ENCODE peak calls at places on chromosomes 12 and 14, in four cellular contexts. E is GM12878, W is K562, P is HepG2. M is an unnamed sample.

GRCh38 chr14:68767248-68767645 is 25.6 kb downstream of the ZFP36L1 start:
- DNase-seq in E (no peak), W (peak), P (no peak), M (no peak)

GRCh38 chr14:72793154-72793725 is 100.7 kb downstream of the DPF3 start:
- DNase-seq in E (no peak), W (no peak), P (no peak), M (no peak)

GRCh38 chr12:14326699-14327098 is 38.8 kb upstream of the ATF7IP start:
- DNase-seq in E (no peak), W (no peak), P (no peak), M (no peak)

GRCh38 chr14:26522985-26523384 is 74.8 kb downstream of the NOVA1 start:
- DNase-seq in E (no peak), W (no peak), P (no peak), M (no peak)

GRCh38 chr14:34211732-34212131 is 250.3 kb downstream of the SPTSSA start:
- DNase-seq in E (peak), W (no peak), P (no peak), M (no peak)

GRCh38 chr14:64569108-64570045 is 19.6 kb downstream of the PPP1R36 start:
- DNase-seq in E (no peak), W (no peak), P (peak), M (peak)

GRCh38 chr12:127340381-127340780 is 926.6 kb upstream of the TMEM132C start:
- DNase-seq in E (no peak), W (no peak), P (no peak), M (no peak)

GRCh38 chr12:91355150-91356006 is 172.8 kb upstream of the DCN start:
- DNase-seq in E (peak), W (peak), P (peak), M (peak)

GRCh38 chr14:76203086-76204001 is 51.6 kb downstream of the GPATCH2L start:
- DNase-seq in E (peak), W (no peak), P (no peak), M (peak)

GRCh38 chr14:74898694-74899093 is 17.0 kb downstream of the DLST start:
- DNase-seq in E (no peak), W (no peak), P (peak), M (no peak)

GRCh38 chr12:113171543-113171942 is 13.7 kb downstream of the DDX54 start:
- DNase-seq in E (no peak), W (no peak), P (no peak), M (no peak)

GRCh38 chr12:124461851-124462623 is 105.4 kb downstream of the NCOR2 start:
- DNase-seq in E (no peak), W (no peak), P (no peak), M (no peak)

GRCh38 chr12:85779768-85780167 is 56.4 kb downstream of the RASSF9 start:
- DNase-seq in E (no peak), W (no peak), P (no peak), M (no peak)

GRCh38 chr12:54381136-54381535 is 3.4 kb downstream of the ZNF385A start:
- DNase-seq in E (no peak), W (no peak), P (no peak), M (no peak)

GRCh38 chr12:107126688-107127481 is 33.5 kb upstream of the CRY1 start:
- DNase-seq in E (no peak), W (no peak), P (no peak), M (no peak)

GRCh38 chr12:14393736-14394135 is 28.3 kb downstream of the ATF7IP start:
- DNase-seq in E (no peak), W (no peak), P (no peak), M (no peak)

GRCh38 chr12:32163596-32163995 is 56.9 kb downstream of the BICD1 start:
- DNase-seq in E (no peak), W (no peak), P (no peak), M (no peak)

GRCh38 chr14:89911018-89911919 is 43.3 kb downstream of the EFCAB11 start:
- DNase-seq in E (no peak), W (no peak), P (peak), M (peak)
- TF ChIP-seq USF2 in E (no peak), W (no peak), P (no peak), M (no peak)

DNA sequence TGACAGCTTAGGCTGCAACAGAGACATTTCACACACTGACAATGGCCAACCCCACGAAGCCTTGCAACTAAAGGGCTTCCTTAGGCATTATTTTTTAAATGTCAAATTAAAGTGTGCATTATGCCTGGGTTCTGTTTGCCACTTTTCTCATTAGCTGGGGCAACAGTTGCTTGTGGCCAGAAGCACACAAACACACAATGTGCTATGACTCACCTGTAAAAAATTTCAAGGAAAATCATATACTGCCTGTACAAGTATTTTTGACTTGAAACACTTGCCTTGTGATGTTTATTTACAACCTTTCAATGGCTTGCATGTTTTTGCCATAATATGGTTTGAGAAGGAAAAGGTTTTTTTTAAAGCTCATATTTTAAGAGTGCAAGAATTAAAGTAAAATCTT is 1.9 kb downstream of the NTN4 start:
- DNase-seq in E (no peak), W (no peak), P (no peak), M (no peak)
- TF ChIP-seq MYC in E (no peak), W (no peak), P (no peak), M (no peak)

GRCh38 chr12:45575823-45576448 is 153.6 kb upstream of the ARID2 start:
- DNase-seq in E (peak), W (no peak), P (no peak), M (no peak)
- TF ChIP-seq USF2 in E (no peak), W (no peak), P (no peak), M (no peak)

GRCh38 chr12:93376436-93377251 is 1.1 kb upstream of the NUDT4 start:
- DNase-seq in E (no peak), W (peak), P (peak), M (peak)
- TF ChIP-seq MYC in E (no peak), W (no peak), P (no peak), M (no peak)

GRCh38 chr14:45253070-45253753 is at the start of gene MIS18BP1:
- DNase-seq in E (peak), W (peak), P (peak), M (peak)

GRCh38 chr14:45253754-45254300 is 825 bp upstream of the MIS18BP1 start:
- DNase-seq in E (no peak), W (no peak), P (no peak), M (peak)

GRCh38 chr14:45249847-45250575 is 3.0 kb downstream of the MIS18BP1 start:
- DNase-seq in E (no peak), W (peak), P (peak), M (no peak)

GRCh38 chr14:45252356-45253069 is 489 bp downstream of the MIS18BP1 start:
- DNase-seq in E (no peak), W (peak), P (no peak), M (no peak)

GRCh38 chr14:45251912-45252311 is 1.1 kb downstream of the MIS18BP1 start:
- DNase-seq in E (peak), W (peak), P (peak), M (no peak)
- TF ChIP-seq USF2 in E (no peak), W (no peak), P (no peak), M (no peak)

GRCh38 chr14:53982546-53982945 is 25.9 kb upstream of the BMP4 start:
- DNase-seq in E (no peak), W (no peak), P (peak), M (no peak)

GRCh38 chr14:53979141-53979673 is 22.6 kb upstream of the BMP4 start:
- DNase-seq in E (no peak), W (no peak), P (peak), M (peak)

GRCh38 chr14:53978194-53978593 is 21.6 kb upstream of the BMP4 start:
- DNase-seq in E (no peak), W (no peak), P (no peak), M (no peak)

GRCh38 chr14:53983112-53983511 is 26.5 kb upstream of the BMP4 start:
- DNase-seq in E (no peak), W (no peak), P (no peak), M (no peak)

GRCh38 chr14:53979747-53980642 is 23.4 kb upstream of the BMP4 start:
- DNase-seq in E (no peak), W (no peak), P (peak), M (peak)
- TF ChIP-seq MYC in E (no peak), W (no peak), P (peak), M (no peak)

GRCh38 chr12:92943482-92944250 is 14.6 kb upstream of the EEA1 start:
- DNase-seq in E (no peak), W (peak), P (peak), M (no peak)
- TF ChIP-seq USF2 in E (no peak), W (no peak), P (no peak), M (no peak)

DNA sequence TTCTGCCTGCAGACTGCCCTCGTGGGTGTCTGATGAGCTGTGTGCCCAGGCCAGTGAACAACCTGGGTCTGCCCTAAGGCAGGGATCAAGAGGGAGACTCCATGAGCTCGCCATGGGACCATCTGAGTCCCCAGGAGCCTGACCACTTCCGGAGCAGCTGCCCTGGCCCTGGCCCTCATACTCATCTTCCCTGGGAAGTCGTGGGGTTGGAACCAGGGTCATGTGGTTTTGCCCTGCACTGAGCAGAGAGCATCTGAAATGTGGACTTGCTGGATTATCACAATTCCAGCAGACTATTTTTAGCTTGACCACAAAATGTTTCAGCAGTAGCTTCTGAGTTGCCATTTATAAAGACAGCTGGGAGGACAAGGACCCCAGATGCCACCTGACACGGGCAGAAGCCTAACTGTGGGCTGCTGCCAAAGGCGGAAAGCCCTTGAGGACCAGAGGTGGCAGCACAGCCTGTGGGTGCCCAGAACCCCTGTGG is 6.7 kb downstream of the BTBD6 start:
- DNase-seq in E (no peak), W (no peak), P (no peak), M (no peak)
- TF ChIP-seq MYC in E (no peak), W (no peak), P (no peak), M (no peak)

DNA sequence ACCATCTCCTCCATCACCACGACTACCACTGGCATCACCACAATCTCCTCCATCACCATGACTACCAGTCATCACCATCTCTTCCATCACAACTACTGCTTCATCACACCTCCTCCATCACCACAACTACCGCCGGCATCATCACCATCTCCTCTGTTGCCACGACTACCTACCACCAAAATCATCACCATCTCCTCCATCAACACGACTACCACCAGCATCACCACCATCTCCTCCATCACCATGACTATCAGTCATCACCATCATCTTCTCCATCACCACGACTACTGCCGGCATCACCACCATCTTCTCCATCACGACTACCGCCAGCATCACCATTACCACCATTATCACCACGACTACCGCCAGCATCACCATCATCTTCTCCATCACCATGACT is 89.5 kb downstream of the RIMBP2 start:
- DNase-seq in E (no peak), W (no peak), P (no peak), M (no peak)
- TF ChIP-seq USF2 in E (no peak), W (no peak), P (no peak), M (no peak)